ENCODE peak calls at places on chromosomes 6 and 20, in five cellular contexts. W, F, E, T and Z are unnamed samples.
A peak's percentile ranks its signal among the peaks of the same experiment; 100 is the strongest.

GRCh38 chr6:89298680-89299450 is 16.2 kb downstream of the GABRR2 start:
- DNase-seq in W (no peak), F (no peak), E (no peak), T (no peak), Z (peak; percentile 37)

GRCh38 chr20:46004813-46005505 is 3.7 kb upstream of the MMP9 start:
- DNase-seq in W (peak; percentile 20), F (no peak), E (peak; percentile 49), T (no peak), Z (no peak)

GRCh38 chr20:58307270-58307669 is 2.2 kb upstream of the RAB22A start:
- DNase-seq in W (no peak), F (no peak), E (no peak), T (no peak), Z (no peak)

GRCh38 chr20:43949741-43950618 is 35.3 kb downstream of the TOX2 start:
- DNase-seq in W (peak; percentile 85), F (no peak), E (no peak), T (no peak), Z (no peak)

GRCh38 chr20:20466341-20466879 is 98.5 kb downstream of the INSM1 start:
- DNase-seq in W (peak; percentile 64), F (no peak), E (no peak), T (no peak), Z (no peak)

GRCh38 chr6:104591573-104592334 is 268.0 kb downstream of the HACE1 start:
- DNase-seq in W (no peak), F (no peak), E (no peak), T (no peak), Z (no peak)

GRCh38 chr6:4446982-4447381 is 311.6 kb upstream of the ECI2 start:
- DNase-seq in W (no peak), F (no peak), E (no peak), T (no peak), Z (peak; percentile 45)

GRCh38 chr6:158471339-158471738 is 88.6 kb upstream of the TMEM181 start:
- DNase-seq in W (no peak), F (no peak), E (no peak), T (no peak), Z (no peak)

GRCh38 chr6:3906191-3907019 is 57.2 kb downstream of the FAM50B start:
- DNase-seq in W (no peak), F (no peak), E (peak; percentile 34), T (no peak), Z (no peak)

GRCh38 chr6:47195251-47195650 is 114.5 kb downstream of the TNFRSF21 start:
- DNase-seq in W (no peak), F (no peak), E (no peak), T (no peak), Z (no peak)

GRCh38 chr6:91812596-91813274 is 1225.9 kb upstream of the MAP3K7 start:
- DNase-seq in W (no peak), F (no peak), E (no peak), T (no peak), Z (no peak)

GRCh38 chr6:5412017-5412416 is 150.7 kb downstream of the FARS2 start:
- DNase-seq in W (no peak), F (no peak), E (peak; percentile 30), T (no peak), Z (no peak)

GRCh38 chr20:43583982-43584432 is 6.7 kb upstream of the IFT52 start:
- DNase-seq in W (no peak), F (peak; percentile 79), E (no peak), T (no peak), Z (no peak)

GRCh38 chr6:44005507-44005903 is 121.7 kb downstream of the MRPL14 start:
- DNase-seq in W (no peak), F (no peak), E (no peak), T (no peak), Z (no peak)

GRCh38 chr6:166167801-166168615 is at the start of gene TBXT:
- DNase-seq in W (no peak), F (no peak), E (peak; percentile 86), T (no peak), Z (no peak)

GRCh38 chr20:43765933-43766332 is 39.1 kb upstream of the GTSF1L start:
- DNase-seq in W (no peak), F (no peak), E (no peak), T (no peak), Z (no peak)

GRCh38 chr20:36644032-36644712 is 1.8 kb downstream of the SLA2 start:
- DNase-seq in W (peak; percentile 64), F (no peak), E (no peak), T (no peak), Z (no peak)

GRCh38 chr20:14210146-14210545 is 127.3 kb downstream of the FLRT3 start:
- DNase-seq in W (no peak), F (no peak), E (no peak), T (no peak), Z (no peak)

GRCh38 chr6:134614606-134615485 is 296.9 kb upstream of the SGK1 start:
- DNase-seq in W (no peak), F (no peak), E (no peak), T (no peak), Z (no peak)

GRCh38 chr6:33481192-33481591 is 26.8 kb downstream of the ZBTB9 start:
- DNase-seq in W (no peak), F (no peak), E (no peak), T (no peak), Z (no peak)

GRCh38 chr6:148657053-148657452 is 89.8 kb upstream of the UST start:
- DNase-seq in W (no peak), F (no peak), E (no peak), T (no peak), Z (no peak)

GRCh38 chr6:4093288-4093687 is 14.4 kb upstream of the FAM217A start:
- DNase-seq in W (no peak), F (no peak), E (no peak), T (no peak), Z (no peak)

GRCh38 chr6:33205172-33206026 is 944 bp downstream of the HSD17B8 start:
- DNase-seq in W (peak; percentile 83), F (peak; percentile 36), E (no peak), T (no peak), Z (no peak)

GRCh38 chr20:62211216-62211615 is 8.9 kb downstream of the HRH3 start:
- DNase-seq in W (no peak), F (no peak), E (no peak), T (no peak), Z (no peak)

GRCh38 chr20:2693286-2693995 is 861 bp downstream of the EBF4 start:
- DNase-seq in W (peak; percentile 75), F (no peak), E (peak; percentile 76), T (no peak), Z (no peak)

GRCh38 chr6:15320683-15321082 is 74.8 kb downstream of the JARID2 start:
- DNase-seq in W (no peak), F (no peak), E (no peak), T (no peak), Z (no peak)

GRCh38 chr6:10268661-10269060 is 146.2 kb downstream of the TFAP2A start:
- DNase-seq in W (no peak), F (no peak), E (no peak), T (no peak), Z (no peak)

GRCh38 chr6:8014947-8015346 is 49.2 kb downstream of the BLOC1S5 start:
- DNase-seq in W (no peak), F (no peak), E (no peak), T (no peak), Z (no peak)

GRCh38 chr6:168794515-168794914 is 353.5 kb downstream of the SMOC2 start:
- DNase-seq in W (no peak), F (no peak), E (no peak), T (no peak), Z (peak; percentile 70)

GRCh38 chr6:120355822-120356221 is 978.5 kb downstream of the TBC1D32 start:
- DNase-seq in W (no peak), F (no peak), E (no peak), T (no peak), Z (no peak)

GRCh38 chr20:56843817-56844216 is 214.7 kb downstream of the TFAP2C start:
- DNase-seq in W (no peak), F (peak; percentile 26), E (peak; percentile 49), T (no peak), Z (no peak)

GRCh38 chr20:58695895-58696375 is 3.3 kb downstream of the NPEPL1 start:
- DNase-seq in W (no peak), F (no peak), E (no peak), T (no peak), Z (no peak)

GRCh38 chr6:44309092-44309491 is 4.1 kb downstream of the AARS2 start:
- DNase-seq in W (no peak), F (no peak), E (no peak), T (no peak), Z (no peak)